ENCODE peak calls at places on chromosomes 12 and 14, in nine cellular contexts. H is HCEC 1CT; Z is stimulated activated CD4-positive, alpha-beta T cell treated with anti-CD3 and anti-CD28 coated beads, Interleukin-15, amount 100 ng/mL, for 48 hours; B is H9; F is NCI-H1092; Y is esophagus squamous epithelium; O is GM04504; V is activated CD4-positive, alpha-beta memory T cell treated with anti-CD3 and anti-CD28 coated beads, Interleukin-2, amount 10 ng/mL, durations not matched to agents 7 days and 5 days; I is COLO829. A is an unnamed sample.

GRCh38 chr14:99055019-99055418 is 217.0 kb downstream of the BCL11B start:
- DNase-seq in H (no peak), Z (no peak), B (no peak), F (no peak), Y (no peak), O (no peak), V (no peak), I (no peak), A (no peak)

GRCh38 chr14:68807148-68807600 is 14.3 kb upstream of the ZFP36L1 start:
- DNase-seq in H (peak; percentile 90), Z (no peak), B (peak; percentile 20), F (no peak), Y (no peak), O (no peak), V (no peak), I (no peak), A (no peak)

GRCh38 chr14:24377126-24377525 is 9.1 kb downstream of the NFATC4 start:
- DNase-seq in H (no peak), Z (no peak), B (no peak), F (no peak), Y (no peak), O (no peak), V (no peak), I (no peak), A (no peak)

GRCh38 chr14:37977481-37977880 is 230.2 kb upstream of the SSTR1 start:
- DNase-seq in H (no peak), Z (no peak), B (no peak), F (no peak), Y (no peak), O (no peak), V (no peak), I (no peak), A (no peak)

GRCh38 chr14:59688224-59689170 is 111.9 kb upstream of the CCDC175 start:
- DNase-seq in H (peak; percentile 32), Z (peak; percentile 18), B (peak; percentile 80), F (peak; percentile 39), Y (no peak), O (peak; percentile 1), V (peak; percentile 33), I (peak; percentile 63), A (no peak)

GRCh38 chr14:29528889-29529288 is 398.8 kb downstream of the PRKD1 start:
- DNase-seq in H (no peak), Z (no peak), B (no peak), F (no peak), Y (no peak), O (no peak), V (no peak), I (no peak), A (peak; percentile 54)

GRCh38 chr14:55705651-55706340 is 125.8 kb downstream of the KTN1 start:
- DNase-seq in H (no peak), Z (no peak), B (no peak), F (peak; percentile 68), Y (no peak), O (no peak), V (no peak), I (no peak), A (peak; percentile 99)

GRCh38 chr12:57965766-57966165 is 24.4 kb downstream of the ATP23 start:
- DNase-seq in H (no peak), Z (no peak), B (no peak), F (no peak), Y (no peak), O (no peak), V (no peak), I (no peak), A (no peak)

GRCh38 chr12:388547-389137 is 478 bp downstream of the KDM5A start:
- DNase-seq in H (peak; percentile 30), Z (peak; percentile 16), B (no peak), F (no peak), Y (no peak), O (no peak), V (peak; percentile 70), I (no peak), A (no peak)

GRCh38 chr12:101582937-101583336 is 11.8 kb upstream of the MYBPC1 start:
- DNase-seq in H (no peak), Z (no peak), B (no peak), F (no peak), Y (no peak), O (no peak), V (no peak), I (no peak), A (no peak)

GRCh38 chr14:34610101-34610500 is 19.8 kb downstream of the SNX6 start:
- DNase-seq in H (no peak), Z (no peak), B (no peak), F (no peak), Y (no peak), O (no peak), V (no peak), I (no peak), A (no peak)

GRCh38 chr14:37253905-37254304 is 56.2 kb downstream of the MIPOL1 start:
- DNase-seq in H (peak; percentile 72), Z (no peak), B (no peak), F (no peak), Y (no peak), O (peak; percentile 28), V (no peak), I (peak; percentile 15), A (no peak)

GRCh38 chr12:88401153-88401552 is 179.1 kb downstream of the KITLG start:
- DNase-seq in H (peak; percentile 69), Z (no peak), B (no peak), F (no peak), Y (no peak), O (no peak), V (no peak), I (peak; percentile 44), A (no peak)

GRCh38 chr12:71589478-71589881 is 74.2 kb downstream of the ZFC3H1 start:
- DNase-seq in H (no peak), Z (no peak), B (no peak), F (no peak), Y (no peak), O (no peak), V (no peak), I (no peak), A (no peak)

GRCh38 chr14:74478996-74479635 is 14.0 kb downstream of the NPC2 start:
- DNase-seq in H (peak; percentile 34), Z (no peak), B (no peak), F (no peak), Y (no peak), O (no peak), V (no peak), I (peak; percentile 19), A (no peak)

GRCh38 chr12:39620664-39621658 is 1.4 kb upstream of the ABCD2 start:
- DNase-seq in H (no peak), Z (peak; percentile 27), B (no peak), F (no peak), Y (no peak), O (no peak), V (peak; percentile 70), I (no peak), A (no peak)

GRCh38 chr14:95503365-95504134 is 12.9 kb downstream of the SYNE3 start:
- DNase-seq in H (no peak), Z (no peak), B (no peak), F (no peak), Y (no peak), O (no peak), V (no peak), I (no peak), A (no peak)

GRCh38 chr14:64303471-64303917 is 9.3 kb upstream of the ESR2 start:
- DNase-seq in H (peak; percentile 71), Z (no peak), B (peak; percentile 49), F (peak; percentile 49), Y (no peak), O (peak; percentile 28), V (no peak), I (peak; percentile 82), A (peak; percentile 71)

GRCh38 chr12:69904761-69905160 is 79.7 kb downstream of the MYRFL start:
- DNase-seq in H (peak; percentile 19), Z (no peak), B (no peak), F (no peak), Y (no peak), O (no peak), V (no peak), I (no peak), A (no peak)